ENCODE peak calls at places on chromosomes 13 and 19, in five cellular contexts. K, Y, T, V and P are unnamed samples.
A peak's percentile ranks its signal among the peaks of the same experiment; 100 is the strongest.

GRCh38 chr13:66618702-66619101 is 611.4 kb downstream of the PCDH9 start:
- DNase-seq in Y (no peak), K (no peak), T (peak; percentile 14), V (peak; percentile 3), P (no peak)

GRCh38 chr13:70568571-70568970 is 460.3 kb upstream of the KLHL1 start:
- DNase-seq in T (peak; percentile 30), Y (no peak), V (peak; percentile 5), K (no peak), P (no peak)

GRCh38 chr19:4742717-4743646 is 19.3 kb upstream of the DPP9 start:
- DNase-seq in K (peak; percentile 45), V (no peak), T (no peak), Y (no peak), P (no peak)

GRCh38 chr19:17455711-17456123 is 5.0 kb downstream of the NXNL1 start:
- DNase-seq in T (no peak), V (no peak), K (peak; percentile 46), Y (no peak), P (no peak)

GRCh38 chr19:4130635-4131438 is 6.9 kb upstream of the MAP2K2 start:
- DNase-seq in Y (no peak), K (no peak), V (peak; percentile 71), T (no peak), P (no peak)

GRCh38 chr13:63124863-63125262 is 1709.2 kb upstream of the PCDH20 start:
- DNase-seq in V (no peak), T (no peak), Y (no peak), K (no peak), P (no peak)

GRCh38 chr19:45038931-45039893 is at the start of gene CLASRP:
- DNase-seq in T (peak; percentile 93), Y (peak; percentile 84), V (peak; percentile 93), K (peak; percentile 89), P (peak; percentile 91)

GRCh38 chr13:106143930-106144709 is 391.3 kb downstream of the EFNB2 start:
- DNase-seq in Y (no peak), T (no peak), V (no peak), K (no peak), P (no peak)

DNA sequence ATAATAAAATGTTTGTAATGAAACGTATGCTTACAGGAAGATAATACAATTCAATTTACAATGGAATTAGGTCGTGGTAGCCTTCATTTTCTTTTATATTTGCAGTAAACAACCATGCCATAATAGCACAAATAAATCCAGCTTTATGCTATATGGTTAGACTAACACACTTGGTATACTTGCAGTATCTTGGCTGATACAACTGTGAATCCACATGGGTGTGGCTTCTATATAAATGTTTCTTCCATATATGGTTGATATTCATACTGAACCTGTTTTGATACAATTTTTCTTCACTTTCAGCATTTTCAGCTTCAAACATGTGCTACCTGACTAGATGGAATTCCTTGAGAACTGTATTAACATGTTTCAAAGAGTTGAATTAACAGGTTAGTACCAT is 20.4 kb upstream of the SPRY2 start:
- DNase-seq in V (no peak), K (no peak), T (no peak), Y (no peak), P (no peak)
- TF ChIP-seq CTCF in V (no peak), K (no peak), T (no peak), Y (no peak), P (no peak)

GRCh38 chr19:31232220-31232619 is 117.0 kb downstream of the TSHZ3 start:
- DNase-seq in Y (no peak), V (no peak), T (no peak), K (no peak), P (no peak)

GRCh38 chr19:31233288-31233687 is 115.9 kb downstream of the TSHZ3 start:
- DNase-seq in T (no peak), K (no peak), Y (no peak), V (no peak), P (no peak)

GRCh38 chr19:31232871-31233270 is 116.4 kb downstream of the TSHZ3 start:
- DNase-seq in V (no peak), K (no peak), Y (no peak), T (no peak), P (no peak)

GRCh38 chr19:31235806-31236205 is 113.4 kb downstream of the TSHZ3 start:
- DNase-seq in Y (no peak), T (no peak), V (no peak), K (no peak), P (no peak)

DNA sequence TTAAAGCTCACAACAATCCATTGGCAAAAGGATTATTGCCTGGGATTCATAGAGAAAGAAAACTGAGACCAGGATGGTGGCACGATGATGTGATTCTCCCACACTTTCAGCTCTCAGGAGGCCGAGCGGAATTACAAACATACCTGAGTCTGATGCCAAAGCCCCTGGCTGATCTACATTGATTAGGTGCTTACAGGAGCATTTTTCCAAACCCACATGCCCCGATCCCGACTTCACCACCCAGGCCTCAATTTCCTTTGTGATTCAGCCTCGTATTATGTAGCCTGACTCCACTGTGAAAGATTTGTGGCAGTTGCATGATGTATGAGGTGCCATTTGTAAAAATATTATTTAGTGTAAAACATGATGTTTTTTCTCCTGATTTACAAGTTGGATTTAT is 118.1 kb downstream of the TSHZ3 start:
- DNase-seq in Y (no peak), K (no peak), T (no peak), V (no peak), P (no peak)
- TF ChIP-seq CTCF in Y (no peak), K (no peak), T (no peak), V (no peak), P (no peak)

GRCh38 chr13:32549788-32550187 is 11.2 kb upstream of the N4BP2L2 start:
- DNase-seq in T (no peak), K (no peak), V (no peak), Y (no peak), P (no peak)

GRCh38 chr13:32548837-32549236 is 10.2 kb upstream of the N4BP2L2 start:
- DNase-seq in T (no peak), Y (no peak), K (no peak), V (no peak), P (no peak)

DNA sequence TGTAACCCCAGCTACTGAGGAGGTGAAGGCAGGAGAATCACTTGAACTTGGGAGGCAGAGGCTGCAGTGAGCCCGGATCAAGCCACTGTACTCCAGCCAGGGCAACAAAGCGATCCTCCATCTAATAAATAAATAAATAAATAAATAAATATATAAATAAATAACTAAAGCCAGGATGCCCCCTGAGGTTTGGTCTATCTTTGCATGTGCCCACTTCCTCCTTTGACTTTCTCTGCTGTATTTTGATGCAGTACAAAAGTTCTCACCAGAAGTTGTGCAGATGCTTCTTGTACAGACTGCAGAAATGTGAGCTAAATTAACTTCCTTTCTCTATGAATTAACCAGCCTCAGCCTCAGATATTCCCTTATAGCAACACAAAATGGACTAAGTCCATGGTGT is 6.5 kb upstream of the N4BP2L2 start:
- DNase-seq in Y (no peak), V (no peak), K (no peak), T (no peak), P (no peak)
- TF ChIP-seq CTCF in Y (no peak), V (no peak), K (no peak), T (no peak), P (no peak)

DNA sequence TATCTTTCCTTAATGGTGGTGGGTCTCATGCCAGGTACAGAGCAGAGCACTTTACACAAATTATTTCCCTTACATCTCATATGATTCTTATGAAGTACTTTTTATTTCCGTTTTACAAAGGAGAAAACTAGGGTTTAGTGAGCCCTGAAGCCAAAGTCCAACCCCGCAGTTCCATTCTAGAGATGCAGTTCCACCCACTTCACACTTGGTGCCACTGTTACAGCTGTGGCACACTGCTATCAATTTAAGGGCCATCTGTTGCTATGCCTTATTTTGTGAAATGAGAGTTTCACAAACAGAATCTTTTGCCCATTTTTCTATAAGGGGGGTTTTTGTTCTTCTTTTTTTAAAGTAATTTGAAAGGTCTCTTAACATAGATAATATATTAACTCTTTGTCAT is 12.9 kb downstream of the MIPEP start:
- DNase-seq in Y (no peak), K (no peak), T (no peak), V (no peak), P (no peak)
- TF ChIP-seq CTCF in Y (no peak), K (no peak), T (peak; percentile 11), V (peak; percentile 14), P (peak; percentile 29)